ENCODE peak calls at places on chromosomes 2 and 18, in ten cellular contexts. M is NCI-H1930, X is ovary, E is A172, K is aorta, G is tibial artery, T is NCI-H2081, L is GF-D8, J is AML-193, I is coronary artery. Y is an unnamed sample.

GRCh38 chr2:29376541-29376940 is 261.3 kb downstream of the CLIP4 start:
- DNase-seq in I (no peak), K (no peak), L (no peak), M (no peak), T (no peak), G (no peak), X (no peak), J (no peak), E (no peak), Y (no peak)

GRCh38 chr2:233387225-233387624 is 32.9 kb downstream of the DGKD start:
- DNase-seq in X (peak; percentile 32), T (no peak), M (no peak), G (peak; percentile 25), L (no peak), I (no peak), E (no peak), K (no peak), J (no peak), Y (no peak)

GRCh38 chr2:236718207-236718992 is 148.8 kb downstream of the ACKR3 start:
- DNase-seq in T (no peak), L (no peak), K (no peak), G (no peak), E (peak; percentile 86), M (no peak), J (no peak), X (no peak), I (no peak), Y (no peak)

GRCh38 chr2:189798312-189799029 is 14.2 kb downstream of the PMS1 start:
- DNase-seq in K (no peak), L (peak; percentile 2), J (peak; percentile 49), X (no peak), T (peak; percentile 10), M (no peak), G (no peak), I (no peak), E (peak; percentile 52), Y (peak; percentile 26)

GRCh38 chr2:240912878-240913809 is 7.0 kb downstream of the CROCC2 start:
- DNase-seq in X (no peak), I (no peak), T (no peak), M (no peak), G (no peak), E (no peak), L (no peak), K (no peak), J (no peak), Y (no peak)

GRCh38 chr2:181130686-181131085 is 150.3 kb downstream of the UBE2E3 start:
- DNase-seq in L (no peak), I (no peak), K (no peak), T (no peak), E (no peak), J (no peak), M (no peak), X (no peak), G (no peak), Y (no peak)

GRCh38 chr2:238695538-238695937 is 152.3 kb upstream of the TWIST2 start:
- DNase-seq in K (no peak), X (no peak), E (no peak), T (no peak), I (no peak), J (no peak), G (peak; percentile 22), M (no peak), L (no peak), Y (no peak)

GRCh38 chr18:46226461-46226860 is 122.3 kb downstream of the HAUS1 start:
- DNase-seq in M (no peak), X (no peak), L (no peak), I (no peak), J (no peak), G (no peak), E (no peak), T (no peak), K (no peak), Y (no peak)

GRCh38 chr2:232411901-232412629 is 5.4 kb downstream of the ALPG start:
- DNase-seq in M (no peak), J (no peak), L (no peak), K (no peak), T (no peak), X (no peak), G (no peak), I (no peak), E (no peak), Y (no peak)

GRCh38 chr18:66560092-66560491 is 43.8 kb downstream of the CDH19 start:
- DNase-seq in J (peak; percentile 31), I (no peak), G (no peak), K (no peak), L (no peak), M (no peak), E (peak; percentile 19), X (no peak), T (peak; percentile 73), Y (no peak)

GRCh38 chr2:30915485-30915884 is 108.2 kb upstream of the CAPN13 start:
- DNase-seq in X (no peak), K (no peak), G (no peak), J (no peak), E (no peak), L (no peak), T (no peak), I (no peak), M (peak; percentile 5), Y (no peak)

GRCh38 chr2:186780701-186781316 is 68.2 kb downstream of the ZSWIM2 start:
- DNase-seq in L (no peak), X (no peak), E (peak; percentile 33), M (no peak), G (no peak), J (no peak), T (peak; percentile 61), K (no peak), I (no peak), Y (no peak)

GRCh38 chr2:88187038-88187676 is 17.0 kb downstream of the THNSL2 start:
- DNase-seq in I (no peak), K (no peak), G (peak; percentile 33), M (peak; percentile 80), L (no peak), J (peak; percentile 16), T (peak; percentile 74), X (peak; percentile 49), E (peak; percentile 60), Y (no peak)

GRCh38 chr2:74327205-74327604 is 16.0 kb downstream of the SLC4A5 start:
- DNase-seq in J (no peak), X (no peak), G (no peak), E (no peak), M (no peak), I (no peak), T (no peak), K (no peak), L (no peak), Y (no peak)

GRCh38 chr2:120109186-120110061 is 96.5 kb downstream of the EPB41L5 start:
- DNase-seq in L (peak; percentile 85), E (peak; percentile 54), K (no peak), G (no peak), I (no peak), J (peak; percentile 87), T (peak; percentile 62), M (no peak), X (no peak), Y (no peak)

GRCh38 chr2:29663266-29663665 is 258.1 kb downstream of the ALK start:
- DNase-seq in T (no peak), M (no peak), J (no peak), E (no peak), G (no peak), K (no peak), I (no peak), L (no peak), X (no peak), Y (no peak)

Y was measured in T-helper 1 cell.